ENCODE peak calls at places on chromosomes 16 and 17, in four cellular contexts. P, Q, S and C are unnamed samples.

GRCh38 chr17:2214047-2214717 is 89.4 kb downstream of the SMG6 start:
- DNase-seq in Q (no peak), S (peak), P (peak), C (no peak)

GRCh38 chr17:65618516-65618915 is 57.1 kb upstream of the AXIN2 start:
- DNase-seq in Q (no peak), P (no peak), S (no peak), C (no peak)

GRCh38 chr17:72432143-72432604 is 311.4 kb downstream of the SOX9 start:
- DNase-seq in P (no peak), Q (no peak), S (peak), C (peak)

GRCh38 chr16:70529051-70529777 is 5.6 kb downstream of the SF3B3 start:
- DNase-seq in S (peak), Q (no peak), P (peak), C (no peak)

GRCh38 chr17:41967141-41967920 is 736 bp downstream of the CNP start:
- DNase-seq in Q (no peak), P (peak), S (no peak), C (no peak)

GRCh38 chr16:56647641-56648431 is 3.9 kb upstream of the MT1B start:
- DNase-seq in P (no peak), S (no peak), Q (no peak), C (peak)

GRCh38 chr16:53946745-53947386 is 242.9 kb downstream of the FTO start:
- DNase-seq in S (no peak), Q (no peak), P (no peak), C (no peak)

GRCh38 chr17:45231481-45232116 is 9.9 kb downstream of the FMNL1 start:
- DNase-seq in Q (no peak), S (no peak), P (peak), C (peak)

GRCh38 chr17:50134206-50135110 is 4.5 kb upstream of the SAMD14 start:
- DNase-seq in S (no peak), Q (no peak), P (peak), C (no peak)

GRCh38 chr16:73864868-73865267 is 431.7 kb upstream of the PSMD7 start:
- DNase-seq in Q (no peak), P (no peak), S (no peak), C (no peak)

GRCh38 chr16:50593410-50594139 is 45.4 kb downstream of the NKD1 start:
- DNase-seq in S (no peak), Q (peak), P (peak), C (peak)

GRCh38 chr17:68777243-68777855 is 176.2 kb upstream of the FAM20A start:
- DNase-seq in P (peak), S (peak), Q (no peak), C (peak)

GRCh38 chr16:83247767-83248372 is 559.9 kb upstream of the HSBP1 start:
- DNase-seq in Q (no peak), P (no peak), S (no peak), C (no peak)

GRCh38 chr17:43983515-43984411 is 20.7 kb upstream of the NAGS start:
- DNase-seq in S (no peak), P (peak), Q (no peak), C (peak)

GRCh38 chr17:74271902-74272563 is 2.0 kb upstream of the DNAI2 start:
- DNase-seq in S (no peak), Q (no peak), P (no peak), C (no peak)

GRCh38 chr16:56591377-56592060 is 2.2 kb downstream of the MT3 start:
- DNase-seq in Q (no peak), S (no peak), P (no peak), C (no peak)

GRCh38 chr17:8005951-8006730 is 3.7 kb downstream of the GUCY2D start:
- DNase-seq in Q (no peak), P (peak), S (no peak), C (no peak)

GRCh38 chr17:7549401-7550055 is 670 bp downstream of the TNFSF12 start:
- DNase-seq in Q (no peak), S (no peak), P (no peak), C (no peak)

GRCh38 chr17:40511136-40511535 is 9.7 kb upstream of the TNS4 start:
- DNase-seq in P (no peak), Q (no peak), S (no peak), C (no peak)

GRCh38 chr16:55703003-55704001 is 47.5 kb downstream of the SLC6A2 start:
- DNase-seq in P (peak), S (peak), Q (no peak), C (no peak)

GRCh38 chr17:73546770-73547345 is 97.4 kb downstream of the SDK2 start:
- DNase-seq in P (peak), Q (no peak), S (no peak), C (peak)

GRCh38 chr17:51397361-51398127 is 137.2 kb downstream of the UTP18 start:
- DNase-seq in P (peak), Q (no peak), S (peak), C (no peak)

GRCh38 chr16:82363026-82363816 is 193.2 kb upstream of the MPHOSPH6 start:
- DNase-seq in S (no peak), Q (no peak), P (peak), C (no peak)

GRCh38 chr16:2422123-2422867 is 7.0 kb upstream of the CCNF start:
- DNase-seq in S (no peak), P (no peak), Q (no peak), C (no peak)

GRCh38 chr17:1111599-1112443 is 68.0 kb downstream of the ABR start:
- DNase-seq in P (no peak), S (no peak), Q (no peak), C (no peak)

GRCh38 chr17:73064084-73064938 is 28.2 kb downstream of the SLC39A11 start:
- DNase-seq in Q (no peak), P (no peak), S (no peak), C (no peak)

GRCh38 chr17:34862384-34862783 is 98.9 kb downstream of the CCT6B start:
- DNase-seq in Q (no peak), S (no peak), P (peak), C (no peak)

GRCh38 chr17:1976000-1976682 is 49.0 kb downstream of the RTN4RL1 start:
- DNase-seq in S (no peak), P (no peak), Q (no peak), C (no peak)

GRCh38 chr17:9370464-9370863 is 205.2 kb downstream of the STX8 start:
- DNase-seq in S (peak), P (no peak), Q (no peak), C (no peak)

GRCh38 chr16:15704545-15704987 is 54.5 kb downstream of the NDE1 start:
- DNase-seq in Q (peak), S (peak), P (peak), C (peak)

GRCh38 chr16:83219285-83219684 is 588.5 kb upstream of the HSBP1 start:
- DNase-seq in P (no peak), Q (no peak), S (no peak), C (no peak)

GRCh38 chr16:80198995-80199299 is 341.8 kb upstream of the DYNLRB2 start:
- DNase-seq in Q (no peak), S (peak), P (no peak), C (no peak)

GRCh38 chr16:19232988-19233387 is 52.5 kb upstream of the CLEC19A start:
- DNase-seq in P (no peak), Q (no peak), S (no peak), C (no peak)

GRCh38 chr16:3591436-3591803 is 14.2 kb upstream of the NLRC3 start:
- DNase-seq in Q (no peak), P (no peak), S (no peak), C (no peak)

GRCh38 chr16:3592559-3592958 is 15.4 kb upstream of the NLRC3 start:
- DNase-seq in S (no peak), P (no peak), Q (no peak), C (no peak)

GRCh38 chr16:3589991-3590701 is 12.9 kb upstream of the NLRC3 start:
- DNase-seq in P (no peak), S (no peak), Q (no peak), C (no peak)

GRCh38 chr16:3590736-3591435 is 13.7 kb upstream of the NLRC3 start:
- DNase-seq in S (no peak), P (no peak), Q (no peak), C (no peak)

DNA sequence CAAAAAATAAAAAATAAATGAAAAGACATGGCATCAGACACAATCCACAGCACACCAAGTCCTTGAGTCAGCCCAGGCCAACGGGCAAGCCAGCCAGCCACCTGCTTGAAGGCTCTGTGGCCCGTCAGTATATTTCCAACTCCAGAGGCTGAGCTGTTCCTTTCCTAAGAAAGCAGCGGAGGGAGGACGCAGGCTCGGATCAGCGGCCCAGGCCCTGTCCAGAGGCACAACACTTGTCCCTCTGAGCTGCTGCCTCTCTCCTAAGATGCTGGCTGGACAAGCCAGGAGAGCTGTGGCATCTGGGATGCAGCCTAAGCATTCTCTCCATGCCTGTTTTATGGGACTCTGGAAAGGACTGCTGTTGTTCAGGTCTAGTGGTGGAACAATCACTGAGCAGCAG is 14.8 kb upstream of the NLRC3 start:
- DNase-seq in Q (no peak), P (no peak), S (no peak), C (no peak)
- H4K5ac ChIP-seq in Q (no peak), P (no peak), S (no peak), C (no peak)

GRCh38 chr17:39090832-39091622 is 60.4 kb downstream of the PLXDC1 start:
- DNase-seq in Q (no peak), P (no peak), S (no peak), C (no peak)
- H3K4me2 ChIP-seq in Q (no peak), P (no peak), S (no peak), C (no peak)

GRCh38 chr17:82006468-82007227 is 16.0 kb downstream of the CENPX start:
- DNase-seq in S (peak), P (no peak), Q (no peak), C (no peak)
- H4K5ac ChIP-seq in S (no peak), P (no peak), Q (no peak), C (no peak)

GRCh38 chr16:68289621-68290329 is 21.0 kb downstream of the SLC7A6OS start:
- DNase-seq in P (peak), S (no peak), Q (no peak), C (no peak)
- H3K4me2 ChIP-seq in P (no peak), S (no peak), Q (no peak), C (no peak)

GRCh38 chr17:63545302-63545928 is 4.9 kb upstream of the DCAF7 start:
- DNase-seq in Q (no peak), P (no peak), S (no peak), C (no peak)
- H4K5ac ChIP-seq in Q (no peak), P (no peak), S (no peak), C (no peak)

GRCh38 chr17:47884905-47885735 is 10.9 kb upstream of the SP2 start:
- DNase-seq in S (no peak), Q (no peak), P (no peak), C (peak)
- H3K4me2 ChIP-seq in S (no peak), Q (peak), P (no peak), C (no peak)

GRCh38 chr16:17454331-17454730 is 16.4 kb downstream of the XYLT1 start:
- DNase-seq in Q (no peak), S (no peak), P (no peak), C (no peak)
- H4K5ac ChIP-seq in Q (no peak), S (no peak), P (no peak), C (no peak)

GRCh38 chr16:85248269-85248668 is 136.0 kb upstream of the CIBAR2 start:
- DNase-seq in P (no peak), S (no peak), Q (no peak), C (no peak)

GRCh38 chr16:85245307-85246172 is 133.3 kb upstream of the CIBAR2 start:
- DNase-seq in P (peak), Q (no peak), S (peak), C (peak)

GRCh38 chr16:85246473-85246872 is 134.2 kb upstream of the CIBAR2 start:
- DNase-seq in P (no peak), Q (no peak), S (no peak), C (no peak)

GRCh38 chr16:85248857-85249256 is 136.6 kb upstream of the CIBAR2 start:
- DNase-seq in S (no peak), Q (no peak), P (no peak), C (no peak)

GRCh38 chr16:85246973-85247372 is 134.7 kb upstream of the CIBAR2 start:
- DNase-seq in S (no peak), P (no peak), Q (no peak), C (no peak)
- H3K4me2 ChIP-seq in S (no peak), P (no peak), Q (no peak), C (no peak)

GRCh38 chr17:57277923-57278604 is 21.7 kb downstream of the MSI2 start:
- DNase-seq in S (no peak), Q (no peak), P (no peak), C (no peak)
- H4K5ac ChIP-seq in S (no peak), Q (no peak), P (no peak), C (no peak)

DNA sequence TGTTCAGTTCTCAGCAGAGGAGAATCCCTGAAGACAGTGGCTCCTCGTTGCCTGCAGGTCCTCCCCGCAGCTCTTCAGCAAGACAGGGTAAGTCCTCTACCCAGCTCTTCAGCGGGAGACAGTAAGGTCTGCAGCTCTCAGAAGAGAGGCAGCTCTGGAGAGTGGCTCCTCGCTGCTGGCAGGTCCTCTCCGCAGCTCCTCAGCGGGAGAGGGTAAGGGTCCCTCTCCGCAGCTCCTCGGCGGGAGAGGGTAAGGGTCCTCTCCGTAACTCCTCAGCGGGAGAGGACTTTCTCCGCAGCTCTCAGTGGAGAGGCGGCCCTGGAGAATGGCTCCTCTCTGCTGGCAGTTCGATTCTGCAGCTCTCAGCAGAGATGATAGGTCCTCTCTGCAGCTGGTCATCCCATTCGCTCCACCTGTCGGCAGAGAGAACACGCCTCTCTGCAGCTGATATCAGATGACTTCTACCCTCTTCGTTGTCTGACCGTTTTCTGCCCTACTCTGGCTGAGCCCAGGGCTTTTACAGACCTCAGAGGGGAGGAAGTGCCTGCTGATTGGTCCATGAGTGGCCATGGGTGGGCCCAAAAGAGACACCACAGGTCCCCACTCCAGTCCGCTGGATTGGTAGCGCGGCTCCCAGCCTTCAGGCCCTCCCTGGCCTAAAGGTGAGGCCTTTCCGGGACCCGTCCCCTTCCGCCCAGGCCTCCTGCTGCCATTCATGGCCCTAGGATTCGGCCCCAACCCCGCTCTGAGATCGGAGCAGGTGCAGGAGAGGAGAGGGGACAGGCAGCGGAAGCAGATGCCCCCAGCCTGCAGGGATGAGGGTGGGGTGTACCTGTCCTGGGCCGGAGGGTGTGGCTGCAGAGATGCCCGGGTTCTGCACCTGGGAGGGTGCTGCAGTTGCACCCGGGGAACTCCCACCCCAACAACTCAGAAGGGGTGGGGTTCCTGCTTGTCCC is 11.9 kb upstream of the SHCBP1 start:
- DNase-seq in S (no peak), Q (peak), P (peak), C (peak)
- H3K4me2 ChIP-seq in S (no peak), Q (peak), P (peak), C (peak)